ENCODE peak calls at places on chromosomes 2 and 18, in four cellular contexts. S is ACHN, A is HT-29, U is NCI-H1092 treated with DMSO at 0.1 percent for 48 hours. G is an unnamed sample.

GRCh38 chr2:194616334-194616733 is 1040.7 kb upstream of the SLC39A10 start:
- DNase-seq in A (no peak), U (no peak), S (no peak), G (no peak)

GRCh38 chr2:172496096-172496709 is 59.7 kb upstream of the PDK1 start:
- DNase-seq in U (no peak), S (no peak), A (no peak), G (no peak)

GRCh38 chr18:34915046-34915445 is 126.2 kb upstream of the MAPRE2 start:
- DNase-seq in A (no peak), S (no peak), U (no peak), G (no peak)

GRCh38 chr2:238075397-238075796 is 14.6 kb downstream of the SCLY start:
- DNase-seq in A (no peak), U (no peak), S (no peak), G (no peak)

GRCh38 chr18:48393776-48394175 is 15.4 kb downstream of the ZBTB7C start:
- DNase-seq in A (no peak), U (no peak), S (no peak), G (no peak)

GRCh38 chr2:239484571-239485355 is 83.9 kb upstream of the HDAC4 start:
- DNase-seq in A (no peak), S (no peak), U (no peak), G (no peak)

GRCh38 chr2:159137511-159138101 is 148.9 kb downstream of the WDSUB1 start:
- DNase-seq in S (no peak), A (no peak), U (no peak), G (peak)

GRCh38 chr2:119367472-119368099 is 809 bp downstream of the DBI start:
- DNase-seq in U (peak), A (peak), S (peak), G (peak)

GRCh38 chr18:55588876-55589595 is 1.0 kb upstream of the TCF4 start:
- DNase-seq in U (peak), A (no peak), S (peak), G (no peak)

G was measured in Daoy.